ENCODE peak calls at places on chromosomes 4 and X, in seven cellular contexts. L, I, J, C, O, Z and G are unnamed samples.

GRCh38 chrX:109889289-109890006 is 113.5 kb upstream of the TMEM164 start:
- DNase-seq in J (no peak), C (no peak), L (no peak), I (peak; percentile 56), O (no peak), Z (no peak), G (no peak)

GRCh38 chr4:139692300-139693012 is 26.8 kb downstream of the MGST2 start:
- DNase-seq in J (peak; percentile 11), I (peak; percentile 51), C (no peak), O (no peak), Z (no peak), L (no peak), G (no peak)

GRCh38 chrX:153438522-153438921 is 7.3 kb downstream of the TREX2 start:
- DNase-seq in I (peak; percentile 43), J (peak; percentile 40), L (no peak), Z (no peak), C (no peak), O (no peak), G (no peak)

GRCh38 chr4:122775039-122775438 is 42.5 kb downstream of the BBS12 start:
- DNase-seq in C (no peak), I (no peak), L (no peak), O (no peak), J (no peak), Z (no peak), G (no peak)

GRCh38 chrX:119990409-119990994 is 47.0 kb upstream of the NKAP start:
- DNase-seq in L (no peak), Z (no peak), I (no peak), C (no peak), J (no peak), O (no peak), G (no peak)

GRCh38 chrX:12480956-12481355 is 310.3 kb upstream of the PRPS2 start:
- DNase-seq in L (no peak), C (no peak), I (no peak), Z (no peak), J (no peak), O (no peak), G (no peak)

GRCh38 chr4:139050436-139050835 is 34.9 kb downstream of the NOCT start:
- DNase-seq in J (no peak), I (no peak), O (no peak), L (no peak), Z (no peak), C (no peak), G (no peak)

GRCh38 chrX:39519213-39519544 is 578.6 kb downstream of the BCOR start:
- DNase-seq in O (no peak), J (no peak), I (peak; percentile 61), C (no peak), L (no peak), Z (no peak), G (no peak)

GRCh38 chr4:158778712-158779111 is 9.9 kb downstream of the FNIP2 start:
- DNase-seq in C (no peak), I (no peak), L (no peak), J (no peak), O (no peak), Z (no peak), G (no peak)

GRCh38 chrX:18075603-18076002 is 145.1 kb downstream of the BEND2 start:
- DNase-seq in I (no peak), Z (no peak), C (no peak), L (no peak), J (no peak), O (no peak), G (no peak)

GRCh38 chrX:38574858-38575257 is 13.5 kb downstream of the TSPAN7 start:
- DNase-seq in O (no peak), J (no peak), C (no peak), I (no peak), L (no peak), Z (no peak), G (no peak)

GRCh38 chr4:125321709-125322362 is 7.1 kb downstream of the FAT4 start:
- DNase-seq in I (no peak), O (no peak), C (no peak), J (no peak), L (no peak), Z (no peak), G (no peak)

GRCh38 chrX:155434906-155435743 is 23.3 kb downstream of the F8A3 start:
- DNase-seq in C (no peak), I (no peak), Z (no peak), J (no peak), L (no peak), O (no peak), G (no peak)

GRCh38 chr4:142534994-142535393 is 311.1 kb downstream of the INPP4B start:
- DNase-seq in L (no peak), C (no peak), O (no peak), I (no peak), J (peak; percentile 20), Z (no peak), G (peak; percentile 7)

GRCh38 chrX:118847676-118848075 is 24.1 kb downstream of the ZCCHC12 start:
- DNase-seq in C (no peak), Z (no peak), L (no peak), O (no peak), J (peak; percentile 49), I (peak; percentile 61), G (peak; percentile 34)

GRCh38 chr4:105122334-105122733 is 24.3 kb upstream of the TET2 start:
- DNase-seq in L (no peak), I (peak; percentile 20), Z (no peak), O (no peak), J (peak; percentile 20), C (no peak), G (peak; percentile 5)

GRCh38 chrX:18617351-18617750 is 54.6 kb downstream of the RS1 start:
- DNase-seq in J (peak; percentile 75), O (no peak), Z (no peak), L (no peak), C (no peak), I (peak; percentile 15), G (peak; percentile 63)

GRCh38 chr4:5890063-5890727 is 2.7 kb downstream of the CRMP1 start:
- DNase-seq in L (no peak), C (no peak), O (no peak), Z (no peak), J (peak; percentile 11), I (peak; percentile 72), G (no peak)

GRCh38 chr4:133464311-133464710 is 315.2 kb downstream of the PCDH10 start:
- DNase-seq in C (no peak), J (no peak), Z (no peak), O (no peak), L (no peak), I (no peak), G (no peak)

GRCh38 chrX:10197597-10198210 is 40.9 kb downstream of the CLCN4 start:
- DNase-seq in Z (no peak), I (no peak), L (no peak), J (no peak), C (no peak), O (no peak), G (no peak)

GRCh38 chrX:69323786-69324720 is 158.8 kb upstream of the PJA1 start:
- DNase-seq in J (no peak), C (no peak), Z (no peak), O (no peak), L (no peak), I (no peak), G (no peak)

GRCh38 chr4:151266542-151266941 is 10.4 kb upstream of the PRSS48 start:
- DNase-seq in C (no peak), I (no peak), J (no peak), L (no peak), O (no peak), Z (no peak), G (no peak)

GRCh38 chr4:186684889-186685309 is 38.8 kb downstream of the FAT1 start:
- DNase-seq in Z (no peak), I (peak; percentile 61), O (no peak), L (no peak), J (no peak), C (no peak), G (no peak)

GRCh38 chr4:32987111-32987510 is 2266.9 kb downstream of the PCDH7 start:
- DNase-seq in C (no peak), L (no peak), I (no peak), Z (no peak), J (no peak), O (no peak), G (no peak)

GRCh38 chr4:10094841-10095240 is 21.8 kb downstream of the WDR1 start:
- DNase-seq in L (no peak), C (no peak), J (no peak), Z (no peak), O (no peak), I (no peak), G (no peak)
- H3K27ac ChIP-seq in L (peak overlapping the region; percentile 64), C (no peak overlapping the region), J (no peak overlapping the region), Z (peak overlapping the region; percentile 79), O (peak overlapping the region; percentile 61), I (peak overlapping the region; percentile 97), G (peak overlapping the region; percentile 98)

GRCh38 chrX:146278381-146278780 is 460.8 kb downstream of the SLITRK2 start:
- DNase-seq in J (no peak), I (peak; percentile 23), C (no peak), L (no peak), Z (no peak), O (no peak), G (no peak)
- TF ChIP-seq CTCF in J (no peak), I (no peak), C (no peak), L (no peak), Z (no peak), O (no peak), G (no peak)

DNA sequence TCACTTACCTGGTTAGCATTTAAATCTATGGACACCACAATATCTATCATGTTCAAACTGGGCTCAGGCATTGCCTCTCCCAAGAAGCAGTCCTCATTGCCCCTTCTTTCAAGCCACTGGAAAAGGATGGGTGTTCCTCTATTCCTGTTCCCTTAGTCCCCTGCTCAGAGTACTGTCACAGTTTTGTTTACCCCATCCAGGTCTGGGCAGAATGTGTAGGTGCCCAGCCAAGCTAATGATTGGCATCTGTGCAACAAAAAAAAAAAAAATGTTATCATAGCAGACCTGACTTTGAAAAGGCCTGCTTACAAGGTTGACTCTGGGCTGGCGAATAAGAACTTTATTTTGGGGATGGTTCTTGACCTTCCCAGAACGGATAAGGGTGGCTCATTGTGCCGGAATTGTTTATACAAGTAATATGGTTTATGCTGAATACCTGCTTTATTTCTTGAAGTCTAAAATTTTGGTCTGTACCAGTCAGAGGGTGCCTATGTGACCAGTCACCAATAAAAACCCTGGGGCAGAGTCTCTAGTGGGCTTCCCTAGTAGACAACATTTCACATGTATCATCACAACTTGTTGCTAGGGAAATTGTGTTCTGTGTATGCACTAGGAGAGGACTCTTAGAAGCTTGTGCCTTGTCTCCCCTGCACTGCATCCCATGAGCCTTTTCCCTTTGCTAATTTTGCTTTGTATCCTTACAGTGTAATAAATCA is 47.9 kb downstream of the JADE3 start:
- DNase-seq in I (no peak), L (no peak), C (no peak), O (no peak), Z (no peak), J (no peak), G (no peak)
- H3K27ac ChIP-seq in I (no peak overlapping the region), L (no peak overlapping the region), C (no peak overlapping the region), O (no peak overlapping the region), Z (no peak overlapping the region), J (no peak overlapping the region), G (no peak overlapping the region)

GRCh38 chr4:165016971-165017370 is 14.8 kb upstream of the TRIM60 start:
- DNase-seq in Z (no peak), I (no peak), O (no peak), J (peak; percentile 16), C (no peak), L (no peak), G (no peak)
- TF ChIP-seq CTCF in Z (no peak), I (peak; percentile 24), O (no peak), J (no peak), C (no peak), L (no peak), G (no peak)